ENCODE peak calls at places on chromosomes 16 and 17, in ten cellular contexts. One of them, this sample, is unnamed.

GRCh38 chr17:68383443-68384321 is 73.6 kb downstream of the WIPI1 start:
- DNase-seq in AG04450: peak
- DNase-seq in heart right ventricle: no peak
- DNase-seq in GM12865: no peak
- DNase-seq in RWPE1: no peak
- DNase-seq in AG10803: peak
- DNase-seq in prostate gland: no peak
- DNase-seq in neural progenitor cell: no peak
- DNase-seq in OCI-LY7: no peak
- DNase-seq in fibroblast of villous mesenchyme: peak
- DNase-seq in this sample: no peak

GRCh38 chr16:29007865-29008593 is 23.2 kb downstream of the LAT start:
- DNase-seq in RWPE1: peak
- DNase-seq in prostate gland: no peak
- DNase-seq in fibroblast of villous mesenchyme: peak
- DNase-seq in OCI-LY7: no peak
- DNase-seq in heart right ventricle: no peak
- DNase-seq in AG10803: peak
- DNase-seq in neural progenitor cell: no peak
- DNase-seq in GM12865: peak
- DNase-seq in AG04450: peak
- DNase-seq in this sample: no peak

GRCh38 chr17:73126716-73127473 is 34.4 kb upstream of the SLC39A11 start:
- DNase-seq in RWPE1: no peak
- DNase-seq in AG04450: no peak
- DNase-seq in heart right ventricle: no peak
- DNase-seq in GM12865: no peak
- DNase-seq in prostate gland: no peak
- DNase-seq in neural progenitor cell: no peak
- DNase-seq in AG10803: no peak
- DNase-seq in OCI-LY7: no peak
- DNase-seq in fibroblast of villous mesenchyme: no peak
- DNase-seq in this sample: no peak

GRCh38 chr17:27878776-27879562 is 14.2 kb downstream of the LYRM9 start:
- DNase-seq in neural progenitor cell: no peak
- DNase-seq in RWPE1: no peak
- DNase-seq in prostate gland: no peak
- DNase-seq in fibroblast of villous mesenchyme: no peak
- DNase-seq in AG10803: no peak
- DNase-seq in OCI-LY7: no peak
- DNase-seq in AG04450: no peak
- DNase-seq in GM12865: no peak
- DNase-seq in heart right ventricle: no peak
- DNase-seq in this sample: no peak

GRCh38 chr17:42023524-42024349 is 3.8 kb downstream of the NKIRAS2 start:
- DNase-seq in prostate gland: no peak
- DNase-seq in fibroblast of villous mesenchyme: no peak
- DNase-seq in GM12865: no peak
- DNase-seq in OCI-LY7: no peak
- DNase-seq in heart right ventricle: peak
- DNase-seq in AG10803: no peak
- DNase-seq in neural progenitor cell: no peak
- DNase-seq in RWPE1: no peak
- DNase-seq in AG04450: no peak
- DNase-seq in this sample: no peak

GRCh38 chr17:3471599-3471998 is at the start of gene SPATA22:
- DNase-seq in prostate gland: no peak
- DNase-seq in fibroblast of villous mesenchyme: no peak
- DNase-seq in RWPE1: no peak
- DNase-seq in neural progenitor cell: no peak
- DNase-seq in AG04450: no peak
- DNase-seq in GM12865: no peak
- DNase-seq in AG10803: no peak
- DNase-seq in OCI-LY7: no peak
- DNase-seq in heart right ventricle: no peak
- DNase-seq in this sample: no peak

GRCh38 chr16:3131755-3132377 is 3.0 kb upstream of the ZNF213 start:
- DNase-seq in AG10803: no peak
- DNase-seq in AG04450: no peak
- DNase-seq in prostate gland: no peak
- DNase-seq in heart right ventricle: no peak
- DNase-seq in fibroblast of villous mesenchyme: peak
- DNase-seq in RWPE1: peak
- DNase-seq in GM12865: no peak
- DNase-seq in OCI-LY7: peak
- DNase-seq in neural progenitor cell: peak
- DNase-seq in this sample: no peak

GRCh38 chr16:86252596-86252995 is 257.7 kb upstream of the FOXF1 start:
- DNase-seq in RWPE1: no peak
- DNase-seq in OCI-LY7: peak
- DNase-seq in AG10803: peak
- DNase-seq in heart right ventricle: no peak
- DNase-seq in prostate gland: no peak
- DNase-seq in AG04450: no peak
- DNase-seq in fibroblast of villous mesenchyme: peak
- DNase-seq in GM12865: peak
- DNase-seq in neural progenitor cell: peak
- DNase-seq in this sample: no peak

GRCh38 chr17:68197997-68198930 is 49.6 kb upstream of the AMZ2 start:
- DNase-seq in heart right ventricle: no peak
- DNase-seq in RWPE1: peak
- DNase-seq in fibroblast of villous mesenchyme: no peak
- DNase-seq in neural progenitor cell: peak
- DNase-seq in OCI-LY7: no peak
- DNase-seq in AG10803: no peak
- DNase-seq in GM12865: no peak
- DNase-seq in prostate gland: no peak
- DNase-seq in AG04450: no peak
- DNase-seq in this sample: peak

GRCh38 chr16:85615852-85616607 is 2.9 kb downstream of the GSE1 start:
- DNase-seq in AG04450: peak
- DNase-seq in fibroblast of villous mesenchyme: peak
- DNase-seq in RWPE1: peak
- DNase-seq in neural progenitor cell: peak
- DNase-seq in heart right ventricle: peak
- DNase-seq in AG10803: peak
- DNase-seq in GM12865: peak
- DNase-seq in prostate gland: no peak
- DNase-seq in OCI-LY7: peak
- DNase-seq in this sample: peak

DNA sequence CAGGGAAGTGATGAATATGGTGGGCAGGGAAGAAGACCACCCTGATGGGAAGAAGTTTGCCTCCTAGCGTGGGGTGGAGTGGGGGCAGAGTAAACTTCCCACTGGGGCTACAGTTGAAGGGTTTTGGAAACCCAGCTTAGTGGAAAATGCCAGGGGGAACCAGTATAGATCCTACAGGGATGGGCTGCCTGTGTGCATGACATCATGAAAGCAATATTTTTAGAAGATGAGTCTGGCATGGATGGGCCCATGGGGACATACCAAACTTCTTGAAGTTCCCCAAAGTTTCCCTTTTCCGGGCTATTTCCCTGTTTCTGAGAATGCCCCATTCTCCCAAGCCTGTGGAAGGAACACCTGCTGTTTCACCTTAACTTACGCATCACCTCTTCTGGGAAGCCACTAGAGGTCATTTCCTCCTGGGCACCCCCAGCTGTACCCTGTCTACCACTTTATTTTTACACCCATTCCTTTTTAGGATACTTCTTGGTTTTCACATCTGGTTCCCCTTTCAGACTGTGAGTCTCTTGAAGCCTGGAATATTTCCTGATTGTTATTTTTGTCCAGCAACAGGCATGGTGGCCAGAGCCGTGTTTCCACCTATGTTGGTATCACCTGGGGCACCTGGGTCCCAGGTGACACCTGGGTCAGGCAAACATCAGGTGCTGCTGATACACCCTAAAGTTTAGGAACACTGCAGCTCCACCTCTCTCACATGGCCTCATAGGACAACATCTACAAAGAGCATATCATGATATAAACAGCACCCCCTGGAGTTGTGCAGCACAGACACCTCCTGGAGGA is 9.8 kb downstream of the SOCS3 start:
- DNase-seq in GM12865: no peak
- DNase-seq in AG04450: no peak
- DNase-seq in fibroblast of villous mesenchyme: no peak
- DNase-seq in prostate gland: no peak
- DNase-seq in heart right ventricle: no peak
- DNase-seq in OCI-LY7: no peak
- DNase-seq in neural progenitor cell: no peak
- DNase-seq in AG10803: no peak
- DNase-seq in RWPE1: no peak
- DNase-seq in this sample: no peak
- TF ChIP-seq CTCF in GM12865: no peak
- TF ChIP-seq CTCF in AG04450: no peak
- TF ChIP-seq CTCF in fibroblast of villous mesenchyme: no peak
- TF ChIP-seq CTCF in prostate gland: no peak
- TF ChIP-seq CTCF in heart right ventricle: no peak
- TF ChIP-seq CTCF in OCI-LY7: peak
- TF ChIP-seq CTCF in neural progenitor cell: no peak
- TF ChIP-seq CTCF in AG10803: no peak
- TF ChIP-seq CTCF in RWPE1: no peak
- TF ChIP-seq CTCF in this sample: peak

GRCh38 chr17:66918896-66919295 is 45.6 kb upstream of the CACNG4 start:
- DNase-seq in AG04450: no peak
- DNase-seq in fibroblast of villous mesenchyme: no peak
- DNase-seq in RWPE1: no peak
- DNase-seq in GM12865: no peak
- DNase-seq in OCI-LY7: no peak
- DNase-seq in heart right ventricle: no peak
- DNase-seq in AG10803: no peak
- DNase-seq in prostate gland: no peak
- DNase-seq in neural progenitor cell: no peak
- DNase-seq in this sample: no peak

GRCh38 chr17:66916946-66917345 is 47.6 kb upstream of the CACNG4 start:
- DNase-seq in prostate gland: no peak
- DNase-seq in OCI-LY7: no peak
- DNase-seq in heart right ventricle: no peak
- DNase-seq in AG10803: no peak
- DNase-seq in RWPE1: no peak
- DNase-seq in neural progenitor cell: no peak
- DNase-seq in fibroblast of villous mesenchyme: no peak
- DNase-seq in GM12865: no peak
- DNase-seq in AG04450: no peak
- DNase-seq in this sample: no peak

GRCh38 chr17:66915792-66916191 is 48.7 kb upstream of the CACNG4 start:
- DNase-seq in OCI-LY7: no peak
- DNase-seq in prostate gland: no peak
- DNase-seq in AG10803: no peak
- DNase-seq in neural progenitor cell: no peak
- DNase-seq in RWPE1: no peak
- DNase-seq in heart right ventricle: no peak
- DNase-seq in GM12865: no peak
- DNase-seq in AG04450: no peak
- DNase-seq in fibroblast of villous mesenchyme: no peak
- DNase-seq in this sample: no peak

GRCh38 chr17:66910651-66911285 is 53.7 kb upstream of the CACNG4 start:
- DNase-seq in prostate gland: no peak
- DNase-seq in GM12865: no peak
- DNase-seq in heart right ventricle: no peak
- DNase-seq in AG10803: no peak
- DNase-seq in RWPE1: no peak
- DNase-seq in AG04450: no peak
- DNase-seq in OCI-LY7: no peak
- DNase-seq in neural progenitor cell: no peak
- DNase-seq in fibroblast of villous mesenchyme: no peak
- DNase-seq in this sample: no peak

DNA sequence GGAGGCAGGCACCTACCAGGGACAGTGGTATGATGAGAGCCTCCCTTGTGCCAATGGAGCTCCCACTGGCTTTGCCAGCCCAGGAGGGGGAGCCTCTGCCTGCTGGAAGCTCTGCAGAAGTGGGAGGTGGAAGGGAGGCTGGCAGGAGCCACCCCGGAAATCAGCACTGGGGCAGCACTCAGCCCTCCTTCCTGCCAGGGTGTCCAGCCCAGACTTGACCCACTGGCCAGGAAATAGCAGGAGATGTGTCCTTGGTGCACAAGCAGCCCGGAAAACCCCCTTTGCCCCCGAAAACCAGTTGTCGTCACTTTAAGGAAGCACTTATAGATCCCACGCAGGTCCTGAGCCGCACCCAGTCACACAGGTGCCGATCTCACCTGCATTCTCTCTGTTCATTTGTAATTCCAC is 49.3 kb upstream of the CACNG4 start:
- DNase-seq in prostate gland: peak
- DNase-seq in heart right ventricle: no peak
- DNase-seq in OCI-LY7: no peak
- DNase-seq in RWPE1: peak
- DNase-seq in GM12865: peak
- DNase-seq in fibroblast of villous mesenchyme: peak
- DNase-seq in AG10803: no peak
- DNase-seq in AG04450: no peak
- DNase-seq in neural progenitor cell: peak
- DNase-seq in this sample: no peak
- TF ChIP-seq CTCF in prostate gland: peak
- TF ChIP-seq CTCF in heart right ventricle: peak
- TF ChIP-seq CTCF in OCI-LY7: no peak
- TF ChIP-seq CTCF in RWPE1: peak
- TF ChIP-seq CTCF in GM12865: no peak
- TF ChIP-seq CTCF in fibroblast of villous mesenchyme: peak
- TF ChIP-seq CTCF in AG10803: peak
- TF ChIP-seq CTCF in AG04450: peak
- TF ChIP-seq CTCF in neural progenitor cell: peak
- TF ChIP-seq CTCF in this sample: peak

GRCh38 chr16:79334127-79334526 is 266.4 kb downstream of the MAF start:
- DNase-seq in heart right ventricle: no peak
- DNase-seq in AG04450: no peak
- DNase-seq in prostate gland: no peak
- DNase-seq in neural progenitor cell: peak
- DNase-seq in fibroblast of villous mesenchyme: no peak
- DNase-seq in RWPE1: no peak
- DNase-seq in AG10803: no peak
- DNase-seq in OCI-LY7: peak
- DNase-seq in GM12865: no peak
- DNase-seq in this sample: no peak
- TF ChIP-seq CTCF in heart right ventricle: peak
- TF ChIP-seq CTCF in AG04450: no peak
- TF ChIP-seq CTCF in prostate gland: no peak
- TF ChIP-seq CTCF in neural progenitor cell: peak
- TF ChIP-seq CTCF in fibroblast of villous mesenchyme: no peak
- TF ChIP-seq CTCF in RWPE1: no peak
- TF ChIP-seq CTCF in AG10803: no peak
- TF ChIP-seq CTCF in OCI-LY7: peak
- TF ChIP-seq CTCF in GM12865: peak
- TF ChIP-seq CTCF in this sample: peak

DNA sequence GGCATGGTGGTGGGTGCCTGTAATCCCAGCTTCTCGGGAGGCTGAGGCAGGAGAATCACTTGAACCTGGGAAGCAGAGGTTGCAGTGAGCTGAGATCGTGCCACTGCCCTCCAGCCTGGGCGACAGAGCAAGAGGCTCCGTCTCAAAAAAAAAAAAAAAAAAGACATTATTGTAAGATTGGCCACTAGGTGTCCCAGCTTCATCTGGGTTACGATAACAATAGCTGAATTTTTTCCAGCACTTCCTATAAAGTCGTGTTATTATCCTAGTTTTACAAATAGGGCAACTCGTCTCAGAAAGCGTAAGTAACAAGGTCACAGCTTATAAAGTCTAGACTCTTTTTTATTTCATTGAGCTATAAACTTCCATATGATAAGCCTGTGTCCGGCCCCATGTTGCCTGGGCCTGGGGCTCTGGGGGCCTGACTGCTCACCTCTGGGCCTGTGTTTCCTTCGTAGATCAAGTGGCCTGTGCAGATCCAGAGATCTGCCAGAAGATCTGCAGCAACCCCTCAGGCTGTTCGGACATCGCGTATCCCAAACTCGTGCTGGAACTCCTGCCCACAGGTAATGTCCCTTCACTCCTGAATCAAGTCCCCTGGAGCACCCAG is 60.5 kb downstream of the SLC5A11 start:
- DNase-seq in heart right ventricle: no peak
- DNase-seq in fibroblast of villous mesenchyme: peak
- DNase-seq in neural progenitor cell: no peak
- DNase-seq in GM12865: no peak
- DNase-seq in AG10803: peak
- DNase-seq in prostate gland: no peak
- DNase-seq in RWPE1: peak
- DNase-seq in OCI-LY7: peak
- DNase-seq in AG04450: no peak
- DNase-seq in this sample: no peak
- TF ChIP-seq CTCF in heart right ventricle: peak
- TF ChIP-seq CTCF in fibroblast of villous mesenchyme: peak
- TF ChIP-seq CTCF in neural progenitor cell: peak
- TF ChIP-seq CTCF in GM12865: peak
- TF ChIP-seq CTCF in AG10803: peak
- TF ChIP-seq CTCF in prostate gland: peak
- TF ChIP-seq CTCF in RWPE1: peak
- TF ChIP-seq CTCF in OCI-LY7: peak
- TF ChIP-seq CTCF in AG04450: peak
- TF ChIP-seq CTCF in this sample: peak

This sample was measured in type B pancreatic cell.